ENCODE peak calls at places on chromosome 2, in eight cellular contexts. I is naive thymus-derived CD4-positive, alpha-beta T cell; L is NCI-H187 treated with DMSO at 0.1 percent for 48 hours; J is fibroblast of mammary gland; U is astrocyte of the spinal cord; S is thoracic aorta; F is H7; P is activated CD8-positive, alpha-beta T cell treated with anti-CD3 and anti-CD28 coated beads, Interleukin-2, amount 10 ng/mL, durations not matched to agents 7 days and 5 days. C is an unnamed sample.

GRCh38 chr2:44753552-44754285 is 187.8 kb upstream of the SIX3 start:
- DNase-seq in S (no peak), I (no peak), U (peak; percentile 65), L (no peak), J (peak; percentile 39), P (peak; percentile 69), F (no peak), C (peak; percentile 23)

GRCh38 chr2:164625378-164625971 is 4.2 kb upstream of the GRB14 start:
- DNase-seq in J (peak; percentile 79), S (no peak), F (no peak), I (no peak), U (peak; percentile 36), P (no peak), L (no peak), C (no peak)

GRCh38 chr2:85994421-85994777 is 105.6 kb upstream of the ST3GAL5 start:
- DNase-seq in J (no peak), U (no peak), F (no peak), P (no peak), S (no peak), L (no peak), I (no peak), C (no peak)

GRCh38 chr2:182018218-182018617 is 32.6 kb downstream of the PPP1R1C start:
- DNase-seq in L (no peak), S (no peak), I (no peak), J (no peak), P (no peak), F (no peak), U (peak; percentile 39), C (peak; percentile 76)

GRCh38 chr2:114032705-114033104 is 142.8 kb downstream of the ACTR3 start:
- DNase-seq in P (no peak), U (no peak), S (no peak), L (no peak), J (no peak), I (no peak), F (no peak), C (no peak)

GRCh38 chr2:17756629-17757028 is 2.7 kb downstream of the GEN1 start:
- DNase-seq in U (no peak), F (no peak), I (no peak), L (no peak), S (no peak), J (peak; percentile 34), P (no peak), C (peak; percentile 48)

GRCh38 chr2:70790079-70790963 is at the start of gene FIGLA:
- DNase-seq in F (peak; percentile 87), L (no peak), S (no peak), I (no peak), P (no peak), J (no peak), U (no peak), C (no peak)

GRCh38 chr2:215436705-215437570 is 1.1 kb upstream of the FN1 start:
- DNase-seq in S (no peak), U (peak; percentile 63), J (peak; percentile 55), P (no peak), I (no peak), F (no peak), L (no peak), C (no peak)

GRCh38 chr2:159129807-159130206 is 156.7 kb downstream of the WDSUB1 start:
- DNase-seq in I (no peak), S (no peak), P (no peak), U (no peak), L (no peak), J (no peak), F (no peak), C (no peak)

GRCh38 chr2:10278029-10278762 is 24.5 kb upstream of the HPCAL1 start:
- DNase-seq in U (peak; percentile 18), L (no peak), I (no peak), P (peak; percentile 40), S (no peak), J (peak; percentile 94), F (peak; percentile 26), C (peak; percentile 95)

GRCh38 chr2:172083725-172084483 is 1.4 kb upstream of the DLX1 start:
- DNase-seq in U (no peak), F (peak; percentile 22), L (no peak), P (no peak), J (no peak), S (no peak), I (no peak), C (no peak)